ENCODE peak calls at places on chromosomes 3 and 15, in five cellular contexts. E is suprapubic skin, P is astrocyte of the cerebellum, X is cardiac muscle cell, N is choroid plexus epithelial cell. R is an unnamed sample.

GRCh38 chr3:9746330-9746729 is 3.4 kb upstream of the OGG1 start:
- DNase-seq in E (no peak), P (peak; percentile 89), X (no peak), N (peak; percentile 95), R (peak; percentile 91)

GRCh38 chr15:71011503-71012155 is 103.6 kb upstream of the THSD4 start:
- DNase-seq in E (no peak), P (peak; percentile 28), X (peak; percentile 46), N (peak; percentile 82), R (peak; percentile 84)

GRCh38 chr3:135907422-135908165 is 57.9 kb upstream of the PPP2R3A start:
- DNase-seq in E (no peak), P (no peak), X (no peak), N (no peak), R (no peak)

GRCh38 chr3:118000219-118000618 is 1034.4 kb downstream of the IGSF11 start:
- DNase-seq in E (no peak), P (no peak), X (no peak), N (no peak), R (no peak)

GRCh38 chr3:111621535-111621934 is 26.4 kb upstream of the ZBED2 start:
- DNase-seq in E (no peak), P (no peak), X (peak; percentile 28), N (no peak), R (no peak)

GRCh38 chr3:184005981-184006507 is 11.6 kb downstream of the ABCC5 start:
- DNase-seq in E (peak; percentile 74), P (no peak), X (peak; percentile 52), N (peak; percentile 71), R (peak; percentile 14)

GRCh38 chr3:2377281-2377680 is 278.6 kb downstream of the CNTN4 start:
- DNase-seq in E (no peak), P (no peak), X (no peak), N (no peak), R (no peak)

GRCh38 chr3:187989458-187990153 is 164.4 kb upstream of the LPP start:
- DNase-seq in E (no peak), P (no peak), X (peak; percentile 48), N (no peak), R (no peak)

GRCh38 chr3:38343797-38344594 is 2.6 kb upstream of the XYLB start:
- DNase-seq in E (no peak), P (no peak), X (no peak), N (peak; percentile 50), R (peak; percentile 34)

GRCh38 chr15:89389841-89390603 is 55.4 kb upstream of the POLG start:
- DNase-seq in E (no peak), P (no peak), X (no peak), N (no peak), R (no peak)

GRCh38 chr3:128275316-128276150 is 122.3 kb downstream of the EEFSEC start:
- DNase-seq in E (no peak), P (no peak), X (no peak), N (no peak), R (peak; percentile 14)

GRCh38 chr3:160968731-160969130 is 136.4 kb downstream of the B3GALNT1 start:
- DNase-seq in E (no peak), P (no peak), X (no peak), N (peak; percentile 38), R (no peak)

GRCh38 chr3:193029800-193030199 is 112.1 kb upstream of the MB21D2 start:
- DNase-seq in E (no peak), P (peak; percentile 3), X (no peak), N (no peak), R (no peak)

GRCh38 chr3:50322386-50323091 is at the start of gene HYAL2:
- DNase-seq in E (no peak), P (no peak), X (no peak), N (no peak), R (peak; percentile 76)

GRCh38 chr15:96947830-96948229 is 617.3 kb downstream of the NR2F2 start:
- DNase-seq in E (no peak), P (no peak), X (peak; percentile 77), N (peak; percentile 33), R (peak; percentile 37)

GRCh38 chr15:59388670-59389069 is 16.0 kb upstream of the MYO1E start:
- DNase-seq in E (no peak), P (peak; percentile 16), X (no peak), N (peak; percentile 74), R (peak; percentile 72)

GRCh38 chr3:150723946-150724345 is 20.2 kb upstream of the ERICH6 start:
- DNase-seq in E (no peak), P (no peak), X (no peak), N (no peak), R (no peak)

GRCh38 chr3:119600732-119601131 is 3.0 kb downstream of the PLA1A start:
- DNase-seq in E (no peak), P (no peak), X (peak; percentile 58), N (no peak), R (no peak)

GRCh38 chr3:129702934-129703712 is 96.6 kb upstream of the PLXND1 start:
- DNase-seq in E (no peak), P (no peak), X (no peak), N (no peak), R (no peak)

GRCh38 chr15:80585544-80586018 is 109.5 kb upstream of the ABHD17C start:
- DNase-seq in E (no peak), P (no peak), X (no peak), N (no peak), R (no peak)

GRCh38 chr3:5133239-5133638 is 11.1 kb downstream of the ARL8B start:
- DNase-seq in E (no peak), P (no peak), X (no peak), N (no peak), R (no peak)

GRCh38 chr3:102471001-102471400 is 36.2 kb downstream of the ZPLD1 start:
- DNase-seq in E (no peak), P (no peak), X (no peak), N (no peak), R (no peak)

GRCh38 chr15:88878720-88879184 is 16.6 kb downstream of the HAPLN3 start:
- DNase-seq in E (no peak), P (no peak), X (peak; percentile 68), N (peak; percentile 66), R (peak; percentile 58)

GRCh38 chr3:28033059-28033784 is 208.2 kb upstream of the CMC1 start:
- DNase-seq in E (no peak), P (no peak), X (no peak), N (no peak), R (no peak)

GRCh38 chr3:2993719-2994118 is 116.5 kb downstream of the IL5RA start:
- DNase-seq in E (no peak), P (no peak), X (no peak), N (no peak), R (no peak)

GRCh38 chr3:188061133-188061532 is 92.8 kb upstream of the LPP start:
- DNase-seq in E (peak; percentile 73), P (peak; percentile 35), X (no peak), N (peak; percentile 79), R (peak; percentile 48)

GRCh38 chr3:184466413-184466960 is 86.6 kb downstream of the CHRD start:
- DNase-seq in E (no peak), P (no peak), X (peak; percentile 38), N (peak; percentile 29), R (peak; percentile 44)

GRCh38 chr3:130340766-130341165 is 4.7 kb upstream of the COL6A5 start:
- DNase-seq in E (no peak), P (no peak), X (no peak), N (peak; percentile 45), R (no peak)

GRCh38 chr15:37291920-37292319 is 191.6 kb upstream of the MEIS2 start:
- DNase-seq in E (no peak), P (no peak), X (no peak), N (peak; percentile 1), R (peak; percentile 22)

GRCh38 chr15:37289109-37289765 is 188.9 kb upstream of the MEIS2 start:
- DNase-seq in E (no peak), P (peak; percentile 15), X (peak; percentile 52), N (peak; percentile 13), R (peak; percentile 19)
- TF ChIP-seq CTCF in E (no peak), P (peak; percentile 63), X (peak; percentile 43), N (peak; percentile 28), R (peak; percentile 36)

DNA sequence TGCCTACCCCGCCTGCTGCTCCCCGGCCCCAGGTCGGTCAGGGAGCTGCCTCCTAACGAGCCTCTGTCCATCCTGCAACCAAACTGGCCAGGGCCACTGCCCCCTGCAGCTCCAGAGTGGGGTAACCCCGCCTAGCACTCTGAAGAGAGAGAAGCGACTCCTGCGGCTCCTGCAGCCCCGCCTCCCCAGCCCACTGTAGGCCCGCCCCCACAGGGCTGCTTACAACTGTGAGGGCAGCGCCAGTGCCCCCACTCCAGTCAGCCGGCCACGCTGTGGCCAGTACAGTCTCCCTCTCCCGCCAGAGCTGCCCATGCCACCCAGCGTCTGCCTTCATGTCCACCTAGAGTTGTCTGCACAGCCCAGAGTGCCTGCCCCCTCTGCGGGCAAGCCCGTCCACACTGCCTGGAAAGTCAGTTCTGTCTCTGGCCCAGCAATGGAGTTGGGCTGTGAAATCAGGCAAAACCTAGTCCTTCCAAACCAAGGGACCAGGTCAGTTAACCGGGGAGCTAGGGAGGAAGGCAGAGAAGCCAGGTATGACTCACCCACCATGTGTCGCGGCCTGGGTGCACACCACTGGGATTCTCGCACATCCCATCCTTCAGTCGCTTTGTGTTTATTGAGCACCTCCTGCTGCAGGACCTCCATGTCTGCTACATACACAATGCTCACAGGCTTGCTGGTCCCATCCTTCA is 2.4 kb downstream of the UCN2 start:
- DNase-seq in E (no peak), P (no peak), X (peak; percentile 92), N (peak; percentile 81), R (peak; percentile 52)
- H3K4me3 ChIP-seq in E (no peak overlapping the region), P (peak overlapping the region; percentile 14), X (peak overlapping the region; percentile 35), N (peak overlapping the region; percentile 42), R (peak overlapping the region; percentile 3)

DNA sequence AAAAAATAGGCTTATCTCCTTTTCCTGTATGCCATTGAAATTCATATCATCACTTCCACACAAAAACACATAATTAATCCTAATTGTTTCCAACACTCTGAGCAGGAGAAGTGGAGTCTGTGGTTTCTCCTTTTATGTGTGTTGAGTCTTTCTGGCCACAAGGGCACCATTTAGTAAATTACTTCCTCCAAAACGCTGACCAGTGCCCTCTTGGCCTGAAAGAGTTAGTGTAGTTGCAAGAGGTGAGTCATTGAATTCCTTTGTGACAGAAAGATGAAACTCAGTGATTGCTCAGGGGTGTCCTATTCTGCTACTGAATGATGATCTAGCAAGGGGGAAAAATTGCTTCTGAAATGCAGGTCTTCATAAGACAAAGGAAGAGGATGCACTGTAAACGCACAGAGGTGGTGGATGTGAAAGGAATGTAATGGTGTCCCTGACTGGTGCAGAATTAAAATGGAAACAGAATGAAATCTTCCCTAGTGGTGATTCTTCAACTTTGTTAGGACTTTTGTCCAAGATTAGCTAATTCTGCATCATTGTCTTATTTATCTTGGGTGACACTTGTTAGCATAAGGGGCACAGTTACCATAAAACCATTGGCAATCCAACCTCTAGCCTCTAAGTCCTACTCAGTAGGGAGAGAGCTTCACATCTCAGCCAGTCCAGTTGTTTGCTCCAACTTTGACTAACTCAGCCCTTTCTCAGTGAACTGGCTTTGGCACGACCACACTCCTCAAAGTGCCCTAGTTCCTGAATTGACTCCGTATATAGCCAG is 208.4 kb upstream of the NANOGP8 start:
- DNase-seq in E (no peak), P (peak; percentile 41), X (no peak), N (peak; percentile 81), R (peak; percentile 82)
- TF ChIP-seq CTCF in E (no peak), P (peak; percentile 26), X (peak; percentile 15), N (peak; percentile 54), R (peak; percentile 35)

DNA sequence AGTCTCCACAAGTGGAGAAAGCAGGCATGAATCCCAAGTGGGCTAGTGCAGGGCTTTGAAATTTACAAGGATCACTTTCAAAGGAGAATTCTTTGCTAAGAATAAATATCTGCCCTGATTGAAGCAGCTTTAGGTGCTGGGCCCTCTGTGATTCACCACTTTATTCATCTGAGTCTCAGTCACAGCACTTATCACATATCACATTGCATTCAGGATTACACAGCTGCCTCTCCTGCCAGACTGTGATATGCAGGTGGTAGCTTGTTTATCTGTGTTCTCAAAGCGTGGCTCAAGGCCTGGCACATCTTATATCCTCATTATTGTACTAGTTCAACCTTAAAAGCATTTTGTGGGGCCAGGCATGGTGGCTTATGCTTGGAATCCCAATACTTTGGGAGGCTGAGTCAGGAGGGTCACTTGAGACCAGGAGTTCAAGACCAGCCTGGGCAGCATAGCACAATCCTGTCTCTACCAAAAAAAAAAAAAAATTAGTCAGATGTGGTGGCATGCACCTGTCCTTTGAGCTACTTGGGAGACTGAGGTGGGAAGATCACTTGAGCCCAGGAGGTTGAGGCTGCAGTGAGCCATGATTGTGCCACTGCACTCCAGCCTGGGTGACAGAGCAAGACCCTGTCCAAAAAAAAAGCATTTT is 156.9 kb upstream of the EIF1B start:
- DNase-seq in E (no peak), P (no peak), X (no peak), N (no peak), R (no peak)
- H3K4me3 ChIP-seq in E (no peak overlapping the region), P (no peak overlapping the region), X (no peak overlapping the region), N (no peak overlapping the region), R (no peak overlapping the region)

R was measured in cardiac fibroblast.